ENCODE peak calls at places on chromosomes 13 and 19, in four cellular contexts. Z is MV-4-11; V is activated CD4-positive, alpha-beta T cell treated with anti-CD3 and anti-CD28 coated beads, Interleukin-2, amount 50 U/mL, for 4 hours; T is stimulated activated CD8-positive, alpha-beta memory T cell treated with anti-CD3 and anti-CD28 coated beads, Interleukin-4, amount 100 ng/mL, for 1 hour. S is an unnamed sample.

GRCh38 chr13:107817652-107818287 is 397.6 kb downstream of the LIG4 start:
- DNase-seq in Z (no peak), V (no peak), T (no peak), S (no peak)

GRCh38 chr13:47413112-47413511 is 516.3 kb upstream of the HTR2A start:
- DNase-seq in Z (no peak), V (no peak), T (no peak), S (no peak)

GRCh38 chr19:19550454-19550842 is 12.4 kb downstream of the CILP2 start:
- DNase-seq in Z (no peak), V (no peak), T (no peak), S (no peak)

GRCh38 chr19:31118292-31118925 is 230.8 kb downstream of the TSHZ3 start:
- DNase-seq in Z (peak), V (no peak), T (no peak), S (no peak)

GRCh38 chr13:79075703-79076102 is 330.4 kb downstream of the RBM26 start:
- DNase-seq in Z (no peak), V (no peak), T (no peak), S (no peak)

GRCh38 chr13:99226493-99226892 is 25.8 kb downstream of the UBAC2 start:
- DNase-seq in Z (no peak), V (no peak), T (no peak), S (no peak)

GRCh38 chr13:103224804-103225203 is 158.6 kb upstream of the SLC10A2 start:
- DNase-seq in Z (no peak), V (no peak), T (no peak), S (no peak)

GRCh38 chr19:13103961-13104847 is 1.5 kb upstream of the LYL1 start:
- DNase-seq in Z (peak), V (peak), T (peak), S (peak)

GRCh38 chr13:100872761-100873160 is 198.2 kb upstream of the TMTC4 start:
- DNase-seq in Z (no peak), V (no peak), T (no peak), S (no peak)

GRCh38 chr13:49624207-49624606 is 4.1 kb upstream of the ARL11 start:
- DNase-seq in Z (no peak), V (no peak), T (no peak), S (no peak)

GRCh38 chr13:21583496-21583895 is 20.5 kb downstream of the MICU2 start:
- DNase-seq in Z (no peak), V (no peak), T (no peak), S (no peak)

GRCh38 chr19:12139309-12139708 is 841 bp downstream of the ZNF20 start:
- DNase-seq in Z (no peak), V (no peak), T (no peak), S (no peak)

GRCh38 chr19:16460454-16460853 is 11.3 kb downstream of the EPS15L1 start:
- DNase-seq in Z (no peak), V (no peak), T (no peak), S (no peak)

GRCh38 chr13:111337741-111338140 is 17.3 kb downstream of the TEX29 start:
- DNase-seq in Z (no peak), V (no peak), T (no peak), S (no peak)

GRCh38 chr19:46901701-46902401 is 41.1 kb downstream of the ARHGAP35 start:
- DNase-seq in Z (no peak), V (no peak), T (no peak), S (no peak)

GRCh38 chr13:97911311-97912138 is 42.0 kb upstream of the IPO5 start:
- DNase-seq in Z (no peak), V (no peak), T (no peak), S (no peak)